ENCODE peak calls at places on chromosomes 7 and 10, in eight cellular contexts. L is IMR-90; V is AG10803; Q is cardiac fibroblast; B is spleen; X is astrocyte; F is CD8-positive, alpha-beta T cell; T is choroid plexus epithelial cell. C is an unnamed sample.

GRCh38 chr7:135385209-135385608 is 124.7 kb downstream of the CNOT4 start:
- DNase-seq in F (no peak), X (peak), V (peak), Q (peak), B (no peak), T (peak), L (peak), C (peak)

GRCh38 chr10:10160821-10161312 is 856.8 kb upstream of the CELF2 start:
- DNase-seq in V (no peak), Q (no peak), L (no peak), B (peak), F (no peak), T (no peak), X (no peak), C (no peak)

GRCh38 chr7:70417061-70417655 is 714.8 kb upstream of the GALNT17 start:
- DNase-seq in V (no peak), L (no peak), Q (no peak), X (no peak), F (no peak), B (no peak), T (no peak), C (no peak)

GRCh38 chr10:1411956-1412355 is 325.4 kb downstream of the ADARB2 start:
- DNase-seq in Q (no peak), V (no peak), B (peak), X (no peak), T (no peak), L (no peak), F (no peak), C (no peak)

GRCh38 chr10:123135415-123136141 is at the start of gene HMX3:
- DNase-seq in V (peak), B (no peak), T (no peak), L (peak), Q (peak), F (no peak), X (no peak), C (no peak)

GRCh38 chr10:130174343-130174742 is 38.2 kb downstream of the GLRX3 start:
- DNase-seq in T (no peak), V (no peak), L (peak), B (no peak), F (no peak), X (no peak), Q (no peak), C (peak)

GRCh38 chr7:36390199-36391090 is 783 bp downstream of the ANLN start:
- DNase-seq in X (peak), L (peak), F (no peak), T (peak), V (peak), B (peak), Q (peak), C (peak)

GRCh38 chr7:54817125-54817524 is 58.1 kb upstream of the SEC61G start:
- DNase-seq in T (no peak), Q (no peak), X (no peak), B (no peak), V (no peak), L (no peak), F (no peak), C (no peak)

GRCh38 chr7:27064169-27064568 is 31.6 kb downstream of the HOXA1 start:
- DNase-seq in F (no peak), L (no peak), B (no peak), Q (peak), T (peak), V (peak), X (peak), C (peak)

GRCh38 chr10:113528876-113529275 is 24.0 kb upstream of the HABP2 start:
- DNase-seq in X (no peak), Q (no peak), T (no peak), F (no peak), B (no peak), L (no peak), V (no peak), C (no peak)

GRCh38 chr10:30114871-30115270 is 55.5 kb upstream of the JCAD start:
- DNase-seq in X (peak), Q (peak), L (peak), B (no peak), V (no peak), F (no peak), T (peak), C (peak)

GRCh38 chr10:22699976-22700375 is 14.4 kb downstream of the PIP4K2A start:
- DNase-seq in T (peak), F (no peak), X (no peak), V (no peak), B (no peak), Q (no peak), L (no peak), C (no peak)

GRCh38 chr7:17558558-17559332 is 260.3 kb downstream of the AHR start:
- DNase-seq in L (peak), V (peak), B (no peak), Q (peak), X (no peak), F (no peak), T (no peak), C (no peak)
- H3K4me3 ChIP-seq in L (no peak), V (no peak), B (no peak), Q (no peak), X (no peak), F (no peak), T (no peak), C (no peak)

GRCh38 chr10:55283041-55283440 is 482.0 kb upstream of the PCDH15 start:
- DNase-seq in T (no peak), L (no peak), B (no peak), Q (peak), V (no peak), X (peak), F (no peak), C (peak)

DNA sequence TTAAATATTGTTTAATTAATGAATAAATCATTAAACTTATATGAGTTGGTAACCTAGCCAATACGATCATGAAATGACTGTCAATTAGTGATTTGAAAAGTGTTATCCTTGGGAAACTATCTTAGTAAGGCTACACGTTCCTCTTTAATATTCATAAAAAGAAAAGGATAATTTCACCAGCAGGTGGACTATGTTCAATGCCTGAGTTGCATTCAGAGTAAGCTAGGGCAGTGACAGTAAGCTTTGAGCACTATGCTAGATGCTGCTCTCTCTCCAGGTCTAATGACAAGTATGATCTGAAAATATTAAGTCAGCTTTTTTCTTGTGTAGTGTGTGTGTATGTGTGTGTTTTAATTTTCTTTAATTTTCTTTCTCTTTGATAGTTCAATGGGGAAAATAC is 486.3 kb upstream of the PCDH15 start:
- DNase-seq in B (no peak), V (peak), L (no peak), T (no peak), Q (no peak), X (no peak), F (no peak), C (no peak)
- TF ChIP-seq CTCF in B (no peak), V (no peak), L (no peak), T (no peak), Q (no peak), X (no peak), F (no peak), C (no peak)

GRCh38 chr7:102280521-102280920 is 6.1 kb upstream of the SH2B2 start:
- DNase-seq in X (no peak), V (no peak), B (no peak), T (no peak), L (no peak), F (no peak), Q (no peak), C (no peak)
- H3K4me3 ChIP-seq in X (no peak), V (no peak), B (no peak), T (no peak), L (no peak), F (no peak), Q (no peak), C (no peak)

DNA sequence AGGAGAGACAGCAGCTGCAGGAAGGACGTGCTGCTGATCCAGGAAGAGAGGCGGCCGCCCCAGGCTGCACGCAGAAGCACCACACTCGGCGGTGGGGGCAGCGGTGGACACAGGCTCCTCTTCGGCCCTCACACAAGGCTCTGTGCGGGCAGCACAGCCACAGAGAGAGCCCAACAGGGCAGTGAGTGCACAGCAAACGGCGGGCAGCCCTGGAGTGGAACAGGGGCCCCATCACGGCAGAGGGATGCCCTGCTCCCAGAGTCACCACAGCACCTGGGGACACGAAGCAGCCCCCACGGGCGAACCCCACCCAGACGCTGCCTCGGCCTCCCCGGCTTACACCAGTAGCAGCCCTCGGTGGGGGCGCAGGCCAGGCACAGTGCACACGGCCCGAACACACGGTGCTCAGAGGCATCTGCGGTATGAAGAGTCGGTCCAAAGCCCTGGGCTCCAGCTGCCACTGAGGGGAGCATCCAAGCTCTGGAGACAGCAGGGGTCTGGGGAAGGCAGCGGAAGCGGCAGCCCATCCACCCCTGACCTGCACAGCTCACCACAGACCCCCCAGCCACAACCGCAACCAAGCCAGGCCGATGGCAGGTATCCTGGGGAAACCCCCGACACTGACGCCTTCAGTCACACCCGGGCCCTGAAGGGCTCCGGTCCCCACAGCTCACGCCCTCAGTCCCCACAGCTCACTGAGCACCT is 16.8 kb downstream of the NUDT1 start:
- DNase-seq in X (no peak), Q (no peak), L (no peak), V (no peak), F (no peak), T (no peak), B (peak), C (no peak)
- TF ChIP-seq CTCF in X (no peak), Q (no peak), L (no peak), V (no peak), F (no peak), T (no peak), B (no peak), C (no peak)

DNA sequence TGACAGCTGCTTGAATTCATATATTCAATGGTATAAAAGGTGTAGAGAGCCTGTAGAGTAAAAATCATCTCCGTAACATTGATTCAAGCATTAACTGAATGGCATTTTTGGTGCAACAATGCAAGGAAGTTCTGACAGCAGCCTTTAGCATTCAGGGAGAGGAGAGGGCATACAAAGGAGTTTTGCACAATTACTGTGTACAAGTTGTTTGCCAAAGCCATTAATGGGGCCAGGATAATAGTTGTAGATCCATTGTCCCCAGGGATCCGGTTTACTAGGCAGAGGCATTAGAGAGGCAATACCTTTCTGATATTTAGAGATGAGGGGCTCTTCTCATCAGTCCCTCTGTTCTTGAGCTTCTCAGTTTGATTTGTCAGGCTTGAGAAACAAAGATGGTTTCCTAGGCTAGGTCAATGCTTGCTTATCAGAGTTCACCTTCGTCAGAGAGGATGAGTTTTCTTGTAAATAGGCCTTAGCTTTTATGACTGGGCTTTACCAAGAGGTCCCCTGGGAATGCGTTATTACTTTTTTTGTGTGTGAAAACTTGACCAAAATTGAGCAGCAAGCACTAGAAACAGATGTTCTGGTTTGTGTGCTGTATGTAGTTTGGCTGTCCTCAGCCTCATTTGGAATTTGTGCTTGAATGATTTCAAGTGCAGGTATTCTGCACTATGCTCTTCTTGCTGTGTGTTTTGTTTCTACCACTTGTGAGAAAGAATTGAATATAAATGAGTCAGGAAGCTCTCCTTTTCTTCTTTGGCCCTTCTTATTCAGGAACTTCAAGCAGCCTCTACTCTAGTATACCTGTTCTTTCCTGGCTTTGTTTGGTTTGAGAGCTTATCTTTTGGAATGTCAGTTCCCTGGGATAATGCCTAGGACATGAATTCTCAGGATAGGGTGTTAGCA is 32.0 kb downstream of the SND1 start:
- DNase-seq in F (no peak), L (no peak), Q (peak), B (no peak), X (no peak), T (peak), V (peak), C (peak)
- H3K4me3 ChIP-seq in F (no peak), L (no peak), Q (no peak), B (no peak), X (no peak), T (no peak), V (no peak), C (no peak)

GRCh38 chr10:117743517-117743916 is 201.0 kb downstream of the EMX2 start:
- DNase-seq in T (no peak), L (no peak), Q (no peak), V (no peak), X (no peak), F (no peak), B (no peak), C (no peak)
- TF ChIP-seq CTCF in T (no peak), L (no peak), Q (no peak), V (no peak), X (no peak), F (no peak), B (no peak), C (no peak)

GRCh38 chr7:2873686-2874551 is 29.8 kb upstream of the GNA12 start:
- DNase-seq in T (peak), V (peak), B (no peak), X (peak), Q (peak), F (no peak), L (peak), C (peak)
- H3K4me3 ChIP-seq in T (no peak), V (no peak), B (no peak), X (no peak), Q (no peak), F (no peak), L (no peak), C (no peak)

GRCh38 chr10:90571876-90572275 is 286.0 kb downstream of the HTR7 start:
- DNase-seq in Q (no peak), L (no peak), T (no peak), F (no peak), V (no peak), X (peak), B (no peak), C (no peak)
- TF ChIP-seq CTCF in Q (no peak), L (no peak), T (no peak), F (no peak), V (no peak), X (no peak), B (no peak), C (no peak)

GRCh38 chr7:100546129-100546867 is 7.3 kb downstream of the AGFG2 start:
- DNase-seq in V (no peak), X (no peak), T (peak), B (no peak), Q (no peak), L (no peak), F (no peak), C (no peak)
- H3K4me3 ChIP-seq in V (no peak), X (peak), T (no peak), B (no peak), Q (no peak), L (no peak), F (peak), C (no peak)

C was measured in fibroblast of the aortic adventitia.